ENCODE peak calls at places on chromosomes 2 and 18, in six cellular contexts. W is NCI-H1048, L is type B pancreatic cell, E is GM04504, Y is dorsolateral prefrontal cortex, U is GM19239. R is an unnamed sample.
A peak's percentile ranks its signal among the peaks of the same experiment; 100 is the strongest.

GRCh38 chr2:26621469-26622199 is 19.5 kb downstream of the CIB4 start:
- DNase-seq in W (no peak), L (no peak), E (no peak), Y (no peak), U (no peak), R (peak; percentile 28)

GRCh38 chr18:22335644-22336275 is 82.0 kb downstream of the CTAGE1 start:
- DNase-seq in W (no peak), L (no peak), E (no peak), Y (no peak), U (no peak), R (no peak)

GRCh38 chr2:19769513-19769912 is 132.3 kb downstream of the TTC32 start:
- DNase-seq in W (no peak), L (no peak), E (no peak), Y (no peak), U (no peak), R (peak; percentile 31)

GRCh38 chr2:44716131-44716530 is 225.4 kb upstream of the SIX3 start:
- DNase-seq in W (no peak), L (no peak), E (no peak), Y (no peak), U (no peak), R (no peak)

GRCh38 chr18:79199691-79200374 is 130.6 kb downstream of the ATP9B start:
- DNase-seq in W (no peak), L (no peak), E (no peak), Y (no peak), U (no peak), R (no peak)

GRCh38 chr2:66334237-66335054 is 100.5 kb upstream of the MEIS1 start:
- DNase-seq in W (no peak), L (no peak), E (no peak), Y (no peak), U (no peak), R (no peak)

GRCh38 chr2:223815186-223815883 is 22.0 kb downstream of the AP1S3 start:
- DNase-seq in W (no peak), L (no peak), E (peak; percentile 49), Y (no peak), U (no peak), R (peak; percentile 83)

GRCh38 chr2:201546576-201546975 is 95.0 kb downstream of the STRADB start:
- DNase-seq in W (no peak), L (no peak), E (peak; percentile 42), Y (no peak), U (no peak), R (peak; percentile 49)

GRCh38 chr2:24722141-24722790 is 70.9 kb downstream of the PTRHD1 start:
- DNase-seq in W (no peak), L (no peak), E (no peak), Y (no peak), U (no peak), R (no peak)

GRCh38 chr2:130825231-130825971 is 11.3 kb upstream of the ARHGEF4 start:
- DNase-seq in W (no peak), L (no peak), E (no peak), Y (peak; percentile 74), U (no peak), R (no peak)

R was measured in adipocyte.